ENCODE peak calls at places on chromosomes 12 and 14, in six cellular contexts. O, L, G, H, A and P are unnamed samples.
A peak's percentile ranks its signal among the peaks of the same experiment; 100 is the strongest.

GRCh38 chr12:40515041-40515825 is 177.0 kb upstream of the CNTN1 start:
- DNase-seq in O (no peak), L (no peak), G (no peak), H (peak; percentile 5), A (no peak), P (no peak)

GRCh38 chr12:19852100-19852855 is 413.0 kb downstream of the AEBP2 start:
- DNase-seq in O (no peak), L (no peak), G (no peak), H (no peak), A (no peak), P (no peak)

GRCh38 chr14:68691031-68691864 is 101.6 kb downstream of the ZFP36L1 start:
- DNase-seq in O (peak; percentile 54), L (no peak), G (no peak), H (no peak), A (no peak), P (no peak)

GRCh38 chr12:102958073-102958829 is 777 bp downstream of the ASCL1 start:
- DNase-seq in O (no peak), L (no peak), G (no peak), H (peak; percentile 46), A (no peak), P (no peak)

GRCh38 chr12:89247962-89248361 is 104.3 kb downstream of the DUSP6 start:
- DNase-seq in O (no peak), L (no peak), G (no peak), H (no peak), A (no peak), P (no peak)

GRCh38 chr12:130141901-130142683 is 20.2 kb upstream of the FZD10 start:
- DNase-seq in O (no peak), L (no peak), G (no peak), H (no peak), A (no peak), P (peak; percentile 6)

GRCh38 chr12:51247523-51248206 is 9.0 kb downstream of the DAZAP2 start:
- DNase-seq in O (no peak), L (no peak), G (no peak), H (no peak), A (no peak), P (no peak)

GRCh38 chr14:69349091-69349777 is 48.9 kb downstream of the ERH start:
- DNase-seq in O (no peak), L (no peak), G (no peak), H (no peak), A (no peak), P (no peak)

GRCh38 chr14:68781161-68782021 is 11.5 kb downstream of the ZFP36L1 start:
- DNase-seq in O (no peak), L (peak; percentile 11), G (peak; percentile 72), H (no peak), A (peak; percentile 66), P (peak; percentile 71)

GRCh38 chr12:121218588-121219352 is 8.8 kb downstream of the P2RX4 start:
- DNase-seq in O (no peak), L (no peak), G (peak; percentile 59), H (no peak), A (no peak), P (no peak)

GRCh38 chr14:39765676-39766075 is 333.4 kb upstream of the FBXO33 start:
- DNase-seq in O (no peak), L (no peak), G (no peak), H (no peak), A (no peak), P (no peak)

GRCh38 chr12:31756977-31757420 is 28.2 kb upstream of the AMN1 start:
- DNase-seq in O (no peak), L (no peak), G (peak; percentile 40), H (peak; percentile 74), A (peak; percentile 30), P (no peak)

GRCh38 chr12:110270125-110270962 is 10.7 kb upstream of the ATP2A2 start:
- DNase-seq in O (peak; percentile 60), L (peak; percentile 79), G (no peak), H (peak; percentile 51), A (peak; percentile 81), P (peak; percentile 64)

GRCh38 chr12:28781671-28782652 is 367.1 kb upstream of the FAR2 start:
- DNase-seq in O (no peak), L (no peak), G (no peak), H (no peak), A (no peak), P (no peak)

GRCh38 chr12:45670339-45671065 is 59.0 kb upstream of the ARID2 start:
- DNase-seq in O (no peak), L (no peak), G (no peak), H (no peak), A (no peak), P (no peak)

GRCh38 chr14:92528486-92529100 is 15.0 kb downstream of the RIN3 start:
- DNase-seq in O (no peak), L (no peak), G (no peak), H (no peak), A (no peak), P (no peak)

GRCh38 chr14:38197001-38197760 is 10.5 kb upstream of the SSTR1 start:
- DNase-seq in O (no peak), L (no peak), G (no peak), H (peak; percentile 7), A (no peak), P (no peak)

GRCh38 chr12:3317481-3317815 is 173.6 kb upstream of the PRMT8 start:
- DNase-seq in O (no peak), L (no peak), G (no peak), H (no peak), A (no peak), P (no peak)

GRCh38 chr12:31950492-31950891 is 8.7 kb upstream of the RESF1 start:
- DNase-seq in O (no peak), L (no peak), G (no peak), H (no peak), A (no peak), P (no peak)

GRCh38 chr12:6827982-6828670 is at the start of gene P3H3:
- DNase-seq in O (no peak), L (no peak), G (no peak), H (peak; percentile 56), A (peak; percentile 53), P (peak; percentile 78)

GRCh38 chr12:130136536-130136935 is 25.7 kb upstream of the FZD10 start:
- DNase-seq in O (no peak), L (no peak), G (no peak), H (no peak), A (no peak), P (no peak)

GRCh38 chr12:83434600-83434999 is 747.9 kb downstream of the TMTC2 start:
- DNase-seq in O (no peak), L (no peak), G (no peak), H (no peak), A (no peak), P (no peak)

GRCh38 chr12:83432176-83432719 is 745.5 kb downstream of the TMTC2 start:
- DNase-seq in O (no peak), L (no peak), G (no peak), H (no peak), A (no peak), P (no peak)
- H3K27ac ChIP-seq in O (no peak overlapping the region), L (no peak overlapping the region), G (no peak overlapping the region), H (no peak overlapping the region), A (no peak overlapping the region), P (no peak overlapping the region)

GRCh38 chr14:56903304-56904021 is 93.2 kb upstream of the OTX2 start:
- DNase-seq in O (no peak), L (no peak), G (no peak), H (no peak), A (no peak), P (no peak)
- H3K4me1 ChIP-seq in O (no peaks in the 10 kb centered on the region), L (no peaks in the 10 kb centered on the region), G (no peaks in the 10 kb centered on the region), H (no peaks in the 10 kb centered on the region), A (no peaks in the 10 kb centered on the region), P (no peaks in the 10 kb centered on the region)

DNA sequence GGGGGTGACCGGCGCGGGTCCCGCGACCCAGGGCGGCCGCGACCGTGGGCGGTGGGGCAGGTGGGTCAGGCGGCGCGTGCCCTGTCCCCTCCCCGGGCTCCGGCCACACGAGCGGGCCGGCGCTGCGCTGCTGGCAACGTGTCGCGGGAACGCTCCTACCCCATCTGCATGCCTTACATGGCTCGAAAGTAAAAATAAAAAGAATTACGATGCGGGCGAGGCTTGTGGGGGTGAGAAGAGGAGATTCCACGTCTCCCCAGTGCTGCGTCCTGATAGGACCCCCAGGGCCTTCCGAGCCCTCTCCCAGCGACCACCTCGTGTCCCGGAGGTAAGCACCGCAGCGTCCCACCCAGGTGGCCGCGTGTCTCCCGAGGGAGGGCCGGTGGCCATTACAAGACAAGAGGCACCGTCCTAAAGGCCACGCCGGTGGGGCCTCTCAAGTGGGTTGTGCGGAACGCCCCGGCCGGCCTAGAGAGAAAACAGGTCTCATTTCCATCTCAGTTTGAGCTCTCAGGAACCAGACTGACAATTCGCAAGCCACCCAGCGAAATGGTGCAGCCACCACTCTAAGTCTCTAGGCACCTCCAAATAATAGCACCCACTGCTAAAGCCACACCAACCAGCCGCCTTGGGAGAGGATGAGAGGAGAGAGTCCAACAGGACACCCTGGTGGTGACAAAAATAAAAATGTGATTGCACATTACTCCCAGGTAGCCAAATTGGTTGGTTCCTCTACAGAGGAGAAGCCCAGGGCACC is 614 bp upstream of the FOXN3 start:
- DNase-seq in O (peak; percentile 87), L (peak; percentile 66), G (peak; percentile 69), H (peak; percentile 48), A (no peak), P (peak; percentile 82)
- H3K27ac ChIP-seq in O (peak overlapping the region; percentile 97), L (peak overlapping the region; percentile 46), G (peak overlapping the region; percentile 77), H (peak overlapping the region; percentile 70), A (no peak overlapping the region), P (peak overlapping the region; percentile 97)

GRCh38 chr12:124264879-124265278 is 30.0 kb upstream of the RFLNA start:
- DNase-seq in O (no peak), L (no peak), G (no peak), H (no peak), A (no peak), P (no peak)

GRCh38 chr12:124264089-124264795 is 30.7 kb upstream of the RFLNA start:
- DNase-seq in O (no peak), L (no peak), G (no peak), H (no peak), A (no peak), P (no peak)

GRCh38 chr12:124261885-124262284 is 33.0 kb upstream of the RFLNA start:
- DNase-seq in O (no peak), L (no peak), G (no peak), H (no peak), A (no peak), P (no peak)

GRCh38 chr12:124254126-124254525 is 40.8 kb upstream of the RFLNA start:
- DNase-seq in O (peak; percentile 33), L (no peak), G (no peak), H (no peak), A (no peak), P (no peak)

DNA sequence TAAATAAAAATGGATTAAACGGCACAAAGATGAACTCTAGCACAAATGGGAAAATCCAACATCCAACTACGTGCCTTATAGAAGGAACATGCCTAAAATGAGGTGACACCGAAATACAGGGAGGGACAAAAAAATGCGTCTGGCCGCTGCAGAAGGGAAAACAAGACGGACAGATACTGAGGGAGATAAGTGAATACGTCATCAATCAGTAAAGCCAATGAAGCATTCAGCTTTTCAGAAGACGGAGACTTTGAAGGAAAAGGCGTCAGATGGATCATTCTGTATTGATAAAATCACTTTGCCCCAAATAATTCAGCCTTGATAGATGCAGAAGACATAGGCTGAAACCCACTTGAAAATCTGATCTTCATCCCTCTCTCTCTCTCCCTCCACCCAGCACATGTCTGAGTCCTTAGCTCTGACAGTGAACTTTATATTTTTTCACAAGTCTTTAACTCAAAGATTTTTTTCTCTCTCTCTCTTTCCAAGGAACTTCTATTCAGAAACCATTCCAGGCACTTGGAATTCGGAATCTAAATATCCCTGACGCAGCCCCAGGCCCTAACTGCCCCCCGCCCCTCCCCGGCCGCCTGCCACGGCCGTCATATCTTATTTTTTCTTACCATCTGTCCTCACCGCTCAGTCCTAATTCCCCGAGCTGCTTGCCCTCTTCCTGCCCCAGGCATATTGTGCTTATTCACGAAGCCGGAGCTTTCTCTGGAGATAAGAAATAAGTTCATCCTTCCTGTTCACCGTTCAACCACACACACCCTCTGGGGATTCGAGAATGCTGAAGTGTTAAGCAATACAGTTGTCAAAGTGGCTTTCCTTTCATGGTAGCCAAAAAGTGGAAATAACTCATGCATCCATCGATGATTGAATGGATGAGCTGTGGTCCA is 35.5 kb upstream of the RFLNA start:
- DNase-seq in O (no peak), L (peak; percentile 34), G (no peak), H (no peak), A (peak; percentile 84), P (no peak)
- H3K4me1 ChIP-seq in O (no peaks in the 10 kb centered on the region), L (no peaks in the 10 kb centered on the region), G (no peaks in the 10 kb centered on the region), H (no peaks in the 10 kb centered on the region), A (peaks cover 8% of the 10 kb centered on the region), P (no peaks in the 10 kb centered on the region)